ENCODE peak calls at places on chromosome 1, in six cellular contexts. E, W, M, A, B and C are unnamed samples.

GRCh38 chr1:94283462-94283861 is 46.1 kb upstream of the ARHGAP29 start:
- DNase-seq in A (no peak), B (no peak), E (no peak), M (no peak), W (no peak), C (no peak)

GRCh38 chr1:232292246-232292645 is 337.7 kb downstream of the SIPA1L2 start:
- DNase-seq in E (no peak), A (no peak), B (no peak), W (no peak), M (no peak), C (no peak)

GRCh38 chr1:89728381-89728780 is 92.5 kb upstream of the LRRC8D start:
- DNase-seq in M (no peak), E (no peak), B (no peak), A (no peak), W (no peak), C (no peak)

GRCh38 chr1:245585252-245585959 is 430.6 kb downstream of the KIF26B start:
- DNase-seq in A (no peak), M (no peak), E (no peak), W (peak), B (no peak), C (peak)

GRCh38 chr1:8667869-8668595 is 149.4 kb downstream of the RERE start:
- DNase-seq in E (no peak), A (no peak), B (no peak), M (no peak), W (peak), C (peak)

GRCh38 chr1:70666381-70667140 is 255.5 kb downstream of the CTH start:
- DNase-seq in A (no peak), W (no peak), M (no peak), B (no peak), E (no peak), C (no peak)

GRCh38 chr1:180157576-180158057 is 2.9 kb downstream of the QSOX1 start:
- DNase-seq in W (no peak), B (no peak), A (no peak), E (no peak), M (no peak), C (no peak)

GRCh38 chr1:5647226-5647625 is 345.0 kb downstream of the NPHP4 start:
- DNase-seq in W (no peak), M (no peak), B (peak), E (peak), A (no peak), C (no peak)

GRCh38 chr1:222530852-222531251 is 17.1 kb downstream of the HHIPL2 start:
- DNase-seq in E (no peak), B (no peak), A (no peak), M (no peak), W (no peak), C (no peak)

GRCh38 chr1:198788561-198789064 is 149.8 kb downstream of the PTPRC start:
- DNase-seq in B (peak), M (peak), A (peak), E (peak), W (no peak), C (peak)

DNA sequence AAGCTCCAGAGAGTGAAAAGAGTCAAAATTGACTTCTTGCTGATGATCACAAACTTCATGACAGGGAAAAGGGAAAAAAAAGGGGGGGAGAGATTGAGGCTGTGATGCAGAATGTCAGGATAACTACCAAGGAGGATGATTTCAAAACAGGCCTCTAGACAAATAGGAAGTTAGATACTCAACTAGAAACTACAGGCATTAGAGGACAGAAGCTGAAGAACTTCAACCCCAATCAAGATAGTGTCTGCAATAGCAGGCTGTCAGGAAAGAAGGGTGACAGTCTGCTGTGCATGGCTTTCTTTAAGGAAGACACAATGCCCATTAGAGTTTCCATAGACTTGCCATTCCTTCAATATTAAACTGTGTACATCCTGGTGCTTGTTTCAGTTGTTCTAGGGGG is 257.2 kb downstream of the TTLL7 start:
- DNase-seq in B (no peak), W (no peak), A (no peak), E (no peak), M (no peak), C (no peak)
- H4K8ac ChIP-seq in B (no peak), W (no peak), A (no peak), E (no peak), M (no peak), C (no peak)

GRCh38 chr1:7319196-7319595 is 451.9 kb upstream of the VAMP3 start:
- DNase-seq in W (no peak), E (peak), M (no peak), B (no peak), A (no peak), C (no peak)

GRCh38 chr1:7313081-7313546 is 458.0 kb upstream of the VAMP3 start:
- DNase-seq in A (no peak), B (no peak), W (peak), E (no peak), M (no peak), C (peak)

GRCh38 chr1:7317888-7318287 is 453.2 kb upstream of the VAMP3 start:
- DNase-seq in W (no peak), A (no peak), B (no peak), M (no peak), E (peak), C (no peak)

GRCh38 chr1:7315316-7315715 is 455.8 kb upstream of the VAMP3 start:
- DNase-seq in E (peak), W (peak), B (no peak), M (no peak), A (no peak), C (no peak)

GRCh38 chr1:7315946-7316345 is 455.1 kb upstream of the VAMP3 start:
- DNase-seq in W (no peak), B (no peak), A (no peak), M (no peak), E (peak), C (no peak)
- H4K91ac ChIP-seq in W (no peak), B (no peak), A (no peak), M (no peak), E (no peak), C (no peak)

GRCh38 chr1:214446772-214447556 is 104.4 kb downstream of the PTPN14 start:
- DNase-seq in M (no peak), A (peak), E (peak), W (peak), B (peak), C (peak)
- H4K8ac ChIP-seq in M (no peak), A (no peak), E (no peak), W (peak), B (no peak), C (peak)

DNA sequence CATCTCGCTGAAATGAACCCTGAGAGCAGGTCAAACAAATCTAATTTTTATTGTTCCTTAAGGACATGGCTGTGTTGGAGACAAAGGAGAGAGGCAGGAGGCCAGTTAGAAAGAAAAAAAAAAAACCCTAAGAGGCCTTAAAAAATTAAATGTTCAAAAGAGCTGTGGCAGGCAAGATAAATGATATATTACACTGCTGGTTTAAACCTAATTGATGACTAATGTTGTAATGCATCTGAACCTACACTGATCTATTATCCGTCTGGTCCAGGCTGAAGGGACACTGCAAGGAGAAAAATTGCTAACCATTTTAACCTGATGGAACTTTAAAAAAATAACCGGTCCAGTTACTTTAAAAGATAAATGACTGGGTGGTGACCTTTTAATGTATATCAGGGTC is 58.4 kb upstream of the FGGY start:
- DNase-seq in E (no peak), W (no peak), M (no peak), A (no peak), B (no peak), C (no peak)
- H4K91ac ChIP-seq in E (no peak), W (no peak), M (no peak), A (no peak), B (no peak), C (no peak)

GRCh38 chr1:179025125-179025974 is at the start of gene FAM20B:
- DNase-seq in W (peak), A (peak), B (peak), M (peak), E (peak), C (peak)
- H4K8ac ChIP-seq in W (peak), A (peak), B (peak), M (no peak), E (no peak), C (peak)

GRCh38 chr1:202031796-202032195 is 21.4 kb downstream of the ELF3 start:
- DNase-seq in E (no peak), W (no peak), M (no peak), A (no peak), B (no peak), C (no peak)

GRCh38 chr1:202029171-202029665 is 18.8 kb downstream of the ELF3 start:
- DNase-seq in M (no peak), A (no peak), E (no peak), W (peak), B (no peak), C (peak)

GRCh38 chr1:202034149-202034682 is 23.8 kb downstream of the ELF3 start:
- DNase-seq in E (no peak), W (no peak), B (no peak), M (no peak), A (no peak), C (no peak)

GRCh38 chr1:202034683-202035462 is 24.5 kb downstream of the ELF3 start:
- DNase-seq in W (peak), A (peak), E (no peak), M (no peak), B (no peak), C (peak)

GRCh38 chr1:202029727-202030126 is 19.3 kb downstream of the ELF3 start:
- DNase-seq in B (no peak), E (no peak), M (no peak), W (no peak), A (no peak), C (no peak)
- H4K91ac ChIP-seq in B (no peak), E (no peak), M (no peak), W (no peak), A (no peak), C (no peak)

GRCh38 chr1:47996406-47997226 is 569 bp downstream of the TRABD2B start:
- DNase-seq in E (peak), W (no peak), M (no peak), B (peak), A (no peak), C (no peak)
- H4K8ac ChIP-seq in E (no peak), W (no peak), M (no peak), B (no peak), A (no peak), C (no peak)

GRCh38 chr1:46411601-46412341 is 17.7 kb downstream of the FAAH start:
- DNase-seq in M (no peak), E (peak), A (no peak), B (peak), W (no peak), C (no peak)
- H4K91ac ChIP-seq in M (no peak), E (no peak), A (no peak), B (no peak), W (no peak), C (no peak)

DNA sequence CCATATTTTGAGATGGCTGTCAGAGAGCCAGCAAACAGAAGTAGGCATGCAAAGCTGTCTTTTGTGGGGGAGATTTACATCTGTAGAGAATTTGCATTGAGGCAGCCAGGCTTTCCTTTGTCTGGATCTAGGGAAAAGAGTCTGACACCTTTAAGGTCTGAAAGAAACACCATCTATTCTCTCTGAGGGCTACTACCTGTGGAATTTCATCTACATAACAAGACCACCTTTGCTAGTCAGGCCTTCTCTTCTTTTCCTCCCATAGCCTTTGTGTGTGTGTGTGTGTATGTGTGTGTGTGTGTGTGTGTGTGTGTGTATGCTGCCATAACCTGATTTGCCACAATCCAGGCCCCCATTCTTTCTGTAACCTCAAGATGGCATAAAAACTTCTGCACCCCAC is 28.4 kb upstream of the DMRTB1 start:
- DNase-seq in W (no peak), B (no peak), E (peak), M (no peak), A (no peak), C (no peak)
- H4K8ac ChIP-seq in W (no peak), B (no peak), E (no peak), M (no peak), A (no peak), C (no peak)

DNA sequence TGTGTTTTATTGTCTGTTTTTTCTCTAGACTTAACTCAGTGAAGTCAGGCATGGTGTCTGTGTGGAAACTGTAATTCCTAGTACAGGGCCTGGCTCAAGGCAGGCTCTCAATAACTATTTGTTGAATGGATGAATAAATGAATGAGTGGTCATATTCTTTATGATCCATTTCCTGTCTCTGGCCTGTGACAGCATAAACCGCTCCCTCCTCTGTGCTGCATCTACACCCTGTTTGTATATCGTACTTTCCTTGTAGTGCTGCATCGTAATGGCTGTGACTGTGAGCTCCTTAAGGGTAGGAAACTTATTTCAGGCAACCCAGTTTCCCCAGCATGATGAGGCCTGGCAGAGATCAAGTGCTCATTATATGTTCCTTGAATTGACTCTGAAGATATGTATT is 337.5 kb upstream of the USP24 start:
- DNase-seq in E (no peak), W (no peak), M (no peak), A (no peak), B (no peak), C (no peak)
- H4K91ac ChIP-seq in E (no peak), W (no peak), M (no peak), A (no peak), B (no peak), C (no peak)